ENCODE peak calls at places on chromosomes 11 and 22, in five cellular contexts. D, N, E, F and Q are unnamed samples.

GRCh38 chr11:69818243-69819108 is 740 bp downstream of the FGF3 start:
- DNase-seq in N (no peak), D (no peak), E (no peak), F (no peak), Q (peak; percentile 78)

GRCh38 chr11:116170526-116171120 is 602.2 kb downstream of the BUD13 start:
- DNase-seq in E (no peak), D (no peak), F (peak; percentile 25), N (no peak), Q (peak; percentile 70)

GRCh38 chr22:45101828-45102227 is 61.9 kb upstream of the NUP50 start:
- DNase-seq in F (peak; percentile 53), E (peak; percentile 23), N (peak; percentile 47), D (peak; percentile 83), Q (peak; percentile 88)

GRCh38 chr11:103601230-103601846 is 435.1 kb upstream of the DDI1 start:
- DNase-seq in F (no peak), E (no peak), D (peak; percentile 67), N (no peak), Q (peak; percentile 79)

GRCh38 chr11:11155962-11156815 is 196.9 kb downstream of the CSNK2A3 start:
- DNase-seq in F (no peak), D (no peak), E (no peak), N (no peak), Q (peak; percentile 96)

GRCh38 chr11:130383363-130384168 is 44.8 kb downstream of the ADAMTS8 start:
- DNase-seq in F (no peak), E (no peak), D (no peak), N (peak; percentile 46), Q (peak; percentile 86)

GRCh38 chr11:69801513-69802335 is 17.5 kb downstream of the FGF3 start:
- DNase-seq in D (peak; percentile 34), N (no peak), E (no peak), F (no peak), Q (peak; percentile 95)

GRCh38 chr11:1310772-1311468 is 1.5 kb upstream of the TOLLIP start:
- DNase-seq in D (no peak), E (no peak), N (no peak), F (no peak), Q (peak; percentile 24)

GRCh38 chr22:30970356-30970746 is 1.3 kb downstream of the TUG1 start:
- DNase-seq in N (no peak), D (no peak), E (no peak), F (no peak), Q (no peak)

GRCh38 chr11:116502641-116503061 is 270.1 kb downstream of the BUD13 start:
- DNase-seq in E (no peak), N (peak; percentile 26), D (no peak), F (no peak), Q (no peak)

GRCh38 chr11:64809781-64810241 is 540 bp downstream of the MEN1 start:
- DNase-seq in D (no peak), N (no peak), F (peak; percentile 75), E (no peak), Q (peak; percentile 89)

GRCh38 chr11:10388574-10388973 is 66.5 kb upstream of the AMPD3 start:
- DNase-seq in N (peak; percentile 64), D (no peak), F (no peak), E (no peak), Q (no peak)

GRCh38 chr11:61905067-61905696 is 12.2 kb downstream of the RAB3IL1 start:
- DNase-seq in N (no peak), D (no peak), F (no peak), E (no peak), Q (no peak)

GRCh38 chr22:22770280-22770871 is 117.2 kb upstream of the IGLL5 start:
- DNase-seq in D (peak; percentile 75), E (peak; percentile 17), F (peak; percentile 75), N (no peak), Q (peak; percentile 95)

GRCh38 chr11:7673724-7674434 is 579 bp upstream of the CYB5R2 start:
- DNase-seq in F (peak; percentile 76), N (peak; percentile 40), E (peak; percentile 56), D (no peak), Q (peak; percentile 93)

GRCh38 chr11:44621140-44621681 is 55.7 kb downstream of the CD82 start:
- DNase-seq in D (peak; percentile 84), F (peak; percentile 77), E (peak; percentile 61), N (peak; percentile 74), Q (peak; percentile 96)

GRCh38 chr11:32775908-32776307 is 18.6 kb downstream of the CCDC73 start:
- DNase-seq in D (no peak), F (no peak), N (no peak), E (no peak), Q (no peak)

DNA sequence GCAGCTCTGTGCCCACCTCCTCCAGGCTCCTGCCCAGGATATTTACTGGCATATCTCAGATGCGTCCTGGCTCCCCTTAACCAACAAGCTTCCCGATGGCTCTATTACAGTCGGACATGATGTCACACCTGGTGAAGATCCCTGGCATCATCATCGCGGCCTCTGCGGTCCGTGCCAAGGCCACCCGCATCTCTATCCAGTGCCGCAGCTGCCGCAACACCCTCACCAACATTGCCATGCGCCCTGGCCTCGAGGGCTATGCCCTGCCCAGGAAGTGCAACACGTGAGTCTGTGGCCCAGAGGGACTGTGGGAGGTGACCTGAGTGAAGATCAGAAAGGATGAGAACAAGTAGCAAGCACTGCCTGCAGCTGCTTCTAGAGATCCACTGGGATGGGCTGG is 6.5 kb downstream of the MCM5 start:
- DNase-seq in N (no peak), D (no peak), E (no peak), F (no peak), Q (no peak)
- H3K4me1 ChIP-seq in N (no peaks in the 10 kb centered on the region), D (no peaks in the 10 kb centered on the region), E (peaks cover under 1% of the 10 kb centered on the region), F (no peaks in the 10 kb centered on the region), Q (peaks cover 3% of the 10 kb centered on the region)

GRCh38 chr11:65916391-65916790 is 2.5 kb downstream of the C11orf68 start:
- DNase-seq in N (no peak), D (no peak), E (no peak), F (no peak), Q (peak; percentile 39)
- H3K27ac ChIP-seq in N (peak overlapping the region; percentile 99), D (peak overlapping the region; percentile 19), E (peak overlapping the region; percentile 58), F (peak overlapping the region; percentile 91), Q (no peak overlapping the region)

GRCh38 chr22:39090426-39091064 is 6.5 kb upstream of the APOBEC3H start:
- DNase-seq in F (peak; percentile 60), N (peak; percentile 29), E (no peak), D (no peak), Q (no peak)
- H3K4me1 ChIP-seq in F (no peaks in the 10 kb centered on the region), N (no peaks in the 10 kb centered on the region), E (no peaks in the 10 kb centered on the region), D (no peaks in the 10 kb centered on the region), Q (peaks cover 10% of the 10 kb centered on the region)

GRCh38 chr11:73312036-73312435 is 4.0 kb downstream of the ARHGEF17 start:
- DNase-seq in N (no peak), E (no peak), F (no peak), D (no peak), Q (no peak)

GRCh38 chr11:73315288-73316020 is 7.4 kb downstream of the ARHGEF17 start:
- DNase-seq in D (no peak), F (no peak), E (no peak), N (no peak), Q (no peak)

GRCh38 chr11:73314121-73314948 is 6.3 kb downstream of the ARHGEF17 start:
- DNase-seq in F (peak; percentile 12), N (no peak), D (no peak), E (no peak), Q (peak; percentile 88)

GRCh38 chr11:73312806-73313403 is 4.8 kb downstream of the ARHGEF17 start:
- DNase-seq in E (no peak), F (no peak), N (no peak), D (no peak), Q (no peak)

DNA sequence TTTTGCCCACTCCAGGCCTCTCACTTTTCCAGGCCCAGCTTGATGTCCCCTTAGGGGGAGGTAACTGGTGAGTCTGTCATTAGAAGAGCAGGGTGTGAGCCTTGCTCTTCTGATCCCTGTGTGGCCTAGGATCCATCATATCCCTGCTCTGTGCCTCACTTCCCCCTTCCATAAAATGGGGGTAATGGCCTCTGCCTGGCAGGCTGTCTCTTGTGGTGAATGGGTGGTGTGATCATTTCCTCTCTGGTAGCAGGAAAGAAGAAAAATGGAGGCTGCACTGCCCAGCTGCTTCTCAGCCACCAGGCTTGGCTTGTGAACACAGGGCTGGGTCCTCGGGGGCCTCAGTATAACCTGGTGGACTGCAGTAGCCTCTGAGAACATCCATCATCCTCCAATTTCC is 5.6 kb downstream of the ARHGEF17 start:
- DNase-seq in E (no peak), D (no peak), F (no peak), N (no peak), Q (no peak)
- H3K27ac ChIP-seq in E (peak overlapping the region; percentile 52), D (no peak overlapping the region), F (peak overlapping the region; percentile 99), N (peak overlapping the region; percentile 41), Q (peak overlapping the region; percentile 6)